ENCODE peak calls at places on chromosomes 3 and 15, in eight cellular contexts. S is right lobe of liver, J is stomach, A is testis, V is suprapubic skin, I is sigmoid colon, Y is vagina, X is esophagus squamous epithelium. T is an unnamed sample.

GRCh38 chr3:14514323-14514720 is 25.8 kb downstream of the GRIP2 start:
- DNase-seq in S (no peak), J (no peak), A (no peak), V (peak; percentile 40), I (peak; percentile 59), Y (no peak), X (no peak), T (no peak)

GRCh38 chr3:110881069-110881468 is 190.5 kb upstream of the NECTIN3 start:
- DNase-seq in S (peak; percentile 92), J (peak; percentile 89), A (peak; percentile 70), V (peak; percentile 64), I (peak; percentile 87), Y (no peak), X (no peak), T (peak; percentile 85)

GRCh38 chr15:73295630-73296286 is 73.0 kb downstream of the HCN4 start:
- DNase-seq in S (no peak), J (no peak), A (no peak), V (no peak), I (no peak), Y (no peak), X (no peak), T (peak; percentile 6)

GRCh38 chr15:85733415-85733814 is 61.3 kb downstream of the KLHL25 start:
- DNase-seq in S (no peak), J (no peak), A (no peak), V (no peak), I (no peak), Y (no peak), X (no peak), T (no peak)

GRCh38 chr3:43872301-43872700 is 181.6 kb downstream of the ABHD5 start:
- DNase-seq in S (no peak), J (no peak), A (no peak), V (no peak), I (no peak), Y (peak; percentile 31), X (no peak), T (no peak)

GRCh38 chr3:130896101-130896500 is 2.2 kb downstream of the ATP2C1 start:
- DNase-seq in S (no peak), J (no peak), A (no peak), V (no peak), I (no peak), Y (no peak), X (no peak), T (no peak)

GRCh38 chr15:55958349-55958748 is 35.1 kb downstream of the NEDD4 start:
- DNase-seq in S (no peak), J (no peak), A (no peak), V (no peak), I (no peak), Y (no peak), X (no peak), T (no peak)

GRCh38 chr3:70882104-70882503 is 569.7 kb upstream of the MDFIC2 start:
- DNase-seq in S (no peak), J (no peak), A (no peak), V (no peak), I (no peak), Y (no peak), X (no peak), T (no peak)

GRCh38 chr3:183341545-183342288 is 86.7 kb downstream of the MCF2L2 start:
- DNase-seq in S (no peak), J (no peak), A (peak; percentile 67), V (no peak), I (no peak), Y (no peak), X (no peak), T (no peak)

GRCh38 chr15:40342421-40343313 is 1.9 kb upstream of the CCDC9B start:
- DNase-seq in S (no peak), J (no peak), A (no peak), V (no peak), I (no peak), Y (no peak), X (no peak), T (no peak)

GRCh38 chr15:40343512-40343911 is 2.8 kb upstream of the CCDC9B start:
- DNase-seq in S (no peak), J (no peak), A (no peak), V (no peak), I (no peak), Y (no peak), X (no peak), T (no peak)

GRCh38 chr15:40344631-40345120 is 3.9 kb upstream of the CCDC9B start:
- DNase-seq in S (peak; percentile 58), J (peak; percentile 72), A (peak; percentile 63), V (no peak), I (peak; percentile 83), Y (no peak), X (no peak), T (peak; percentile 71)

GRCh38 chr15:40345225-40345866 is 4.6 kb upstream of the CCDC9B start:
- DNase-seq in S (no peak), J (no peak), A (no peak), V (no peak), I (no peak), Y (no peak), X (no peak), T (no peak)

GRCh38 chr15:40344217-40344616 is 3.5 kb upstream of the CCDC9B start:
- DNase-seq in S (no peak), J (no peak), A (no peak), V (no peak), I (peak; percentile 69), Y (no peak), X (no peak), T (no peak)
- H3K27ac ChIP-seq in S (no peak overlapping the region), J (peak overlapping the region; percentile 92), A (no peak overlapping the region), V (no peak overlapping the region), I (peak overlapping the region; percentile 43), Y (peak overlapping the region; percentile 94), X (peak overlapping the region; percentile 95), T (no peak overlapping the region)

GRCh38 chr3:49021813-49022720 is at the start of gene NDUFAF3:
- DNase-seq in S (peak; percentile 92), J (peak; percentile 95), A (peak; percentile 92), V (peak; percentile 96), I (peak; percentile 96), Y (peak; percentile 96), X (peak; percentile 77), T (peak; percentile 94)
- TF ChIP-seq POLR2A in S (peak; percentile 71), J (peak; percentile 89), A (no peak), V (peak; percentile 96), I (peak; percentile 76), Y (peak; percentile 59), X (no peak), T (peak; percentile 69)

GRCh38 chr15:59550961-59551360 is 60.6 kb upstream of the GCNT3 start:
- DNase-seq in S (no peak), J (no peak), A (no peak), V (no peak), I (no peak), Y (no peak), X (no peak), T (no peak)
- H3K27ac ChIP-seq in S (no peak overlapping the region), J (no peak overlapping the region), A (no peak overlapping the region), V (no peak overlapping the region), I (no peak overlapping the region), Y (no peak overlapping the region), X (no peak overlapping the region), T (no peak overlapping the region)

GRCh38 chr3:173008978-173009377 is 132.1 kb downstream of the SPATA16 start:
- DNase-seq in S (no peak), J (no peak), A (no peak), V (no peak), I (no peak), Y (no peak), X (no peak), T (no peak)

GRCh38 chr3:173009410-173009809 is 131.6 kb downstream of the SPATA16 start:
- DNase-seq in S (no peak), J (no peak), A (no peak), V (no peak), I (no peak), Y (no peak), X (no peak), T (no peak)

GRCh38 chr3:173006006-173006405 is 135.0 kb downstream of the SPATA16 start:
- DNase-seq in S (no peak), J (no peak), A (no peak), V (no peak), I (no peak), Y (no peak), X (no peak), T (no peak)

GRCh38 chr3:173004681-173005080 is 136.4 kb downstream of the SPATA16 start:
- DNase-seq in S (no peak), J (no peak), A (no peak), V (no peak), I (no peak), Y (no peak), X (no peak), T (no peak)

DNA sequence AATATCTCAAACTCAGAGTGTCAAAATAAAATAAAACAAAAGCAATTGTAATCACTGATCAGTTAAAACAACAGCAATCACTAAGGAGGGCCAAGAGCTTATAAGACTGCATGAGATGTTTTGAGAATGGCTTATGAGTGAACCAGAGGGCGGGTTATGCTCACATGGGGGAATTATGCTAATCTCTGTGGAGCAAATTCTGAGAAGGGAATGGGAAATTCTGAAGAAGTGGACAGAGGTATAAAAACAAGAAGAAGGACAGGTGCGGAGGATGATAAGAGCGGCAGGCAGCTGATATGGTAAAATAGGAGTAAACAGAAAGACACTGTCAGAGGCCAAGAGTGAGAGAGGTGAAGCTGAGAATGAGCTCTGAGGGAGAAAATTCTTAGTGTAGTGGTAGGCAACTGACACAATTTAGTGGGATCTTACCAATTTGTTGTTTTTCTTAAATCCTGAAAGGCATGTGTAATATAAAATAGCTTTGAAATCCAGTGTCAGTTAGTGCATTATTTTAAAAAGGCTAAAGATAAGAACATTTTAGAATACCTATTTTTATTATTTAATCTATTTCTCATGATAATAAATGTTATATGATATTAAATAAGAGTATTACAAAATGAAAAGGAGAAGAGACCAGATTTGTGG is 133.8 kb downstream of the SPATA16 start:
- DNase-seq in S (no peak), J (no peak), A (no peak), V (no peak), I (no peak), Y (no peak), X (no peak), T (no peak)
- TF ChIP-seq POLR2A in S (no peak), J (no peak), A (no peak), V (no peak), I (no peak), Y (no peak), X (no peak), T (no peak)

DNA sequence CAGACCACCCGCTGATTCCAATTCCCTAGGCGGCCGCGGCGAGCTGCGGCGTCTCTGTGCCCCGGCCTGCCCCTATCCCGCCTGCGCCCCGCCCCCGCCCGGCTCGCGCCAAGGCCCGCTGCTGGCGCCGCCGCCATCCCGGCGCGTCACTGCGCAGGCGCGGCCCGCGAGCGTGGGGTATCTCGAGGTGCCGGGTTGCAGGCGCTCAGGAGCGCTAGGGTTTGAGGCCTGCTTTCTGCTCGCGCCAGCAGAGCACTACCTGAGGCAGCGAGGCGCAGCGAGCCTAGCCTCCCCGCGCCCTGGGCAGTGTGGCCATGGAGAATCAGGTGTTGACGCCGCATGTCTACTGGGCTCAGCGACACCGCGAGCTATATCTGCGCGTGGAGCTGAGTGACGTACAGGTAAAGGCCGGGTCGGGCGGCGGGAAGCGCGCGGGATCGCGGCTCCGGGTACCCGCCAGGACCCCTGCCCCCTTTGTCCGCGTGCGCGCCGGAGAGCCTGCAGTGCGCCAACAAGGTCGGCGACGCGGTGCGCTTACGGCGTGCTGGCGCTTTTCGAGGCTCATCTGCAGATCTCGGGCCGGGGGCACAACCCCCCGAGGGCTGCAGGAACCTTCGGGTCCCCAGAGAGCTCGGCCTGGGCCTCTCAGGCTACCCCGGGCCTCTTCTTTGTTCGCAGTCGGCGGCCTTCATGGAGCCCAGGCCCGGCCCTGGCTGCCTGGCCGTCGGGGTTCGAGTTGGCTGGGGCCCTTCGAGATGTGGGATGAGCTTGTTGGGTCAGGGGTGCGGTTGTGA is at the start of gene HACD3:
- DNase-seq in S (peak; percentile 92), J (peak; percentile 90), A (peak; percentile 85), V (peak; percentile 85), I (peak; percentile 91), Y (no peak), X (no peak), T (peak; percentile 89)
- H3K27ac ChIP-seq in S (peak within 1 kb of the TSS; percentile 72), J (peak within 1 kb of the TSS; percentile 75), A (peak within 1 kb of the TSS; percentile 68), V (peak within 1 kb of the TSS; percentile 49), I (peak within 1 kb of the TSS; percentile 75), Y (peak within 1 kb of the TSS; percentile 65), X (peak within 1 kb of the TSS; percentile 86), T (peak within 1 kb of the TSS; percentile 34)

T was measured in body of pancreas.